ENCODE peak calls at places on chromosomes 12 and 14, in six cellular contexts. T, H, V, C, B and Z are unnamed samples. For H3K4me1, the result is how much of the 10 kb centered on the place peaks cover.

GRCh38 chr14:91968280-91968679 is 20.8 kb upstream of the FBLN5 start:
- DNase-seq in T (no peak), H (no peak), V (no peak), C (no peak), B (no peak), Z (no peak)

GRCh38 chr12:123034865-123035264 is 54.4 kb downstream of the ARL6IP4 start:
- DNase-seq in T (no peak), H (no peak), V (peak), C (peak), B (no peak), Z (no peak)

GRCh38 chr14:29618323-29619067 is 309.2 kb downstream of the PRKD1 start:
- DNase-seq in T (no peak), H (no peak), V (no peak), C (no peak), B (no peak), Z (no peak)

GRCh38 chr14:50744242-50744641 is 76.1 kb upstream of the SAV1 start:
- DNase-seq in T (no peak), H (no peak), V (no peak), C (no peak), B (no peak), Z (no peak)

GRCh38 chr12:114913871-114914801 is 230.2 kb upstream of the TBX3 start:
- DNase-seq in T (no peak), H (no peak), V (no peak), C (peak), B (no peak), Z (peak)

GRCh38 chr12:5650804-5651461 is 219.0 kb downstream of the NTF3 start:
- DNase-seq in T (no peak), H (no peak), V (no peak), C (no peak), B (no peak), Z (no peak)

GRCh38 chr12:9095322-9095721 is 20.4 kb downstream of the A2M start:
- DNase-seq in T (no peak), H (no peak), V (no peak), C (no peak), B (no peak), Z (no peak)

GRCh38 chr14:30445852-30446251 is 113.1 kb upstream of the G2E3 start:
- DNase-seq in T (no peak), H (no peak), V (no peak), C (no peak), B (no peak), Z (no peak)

GRCh38 chr14:59275668-59276067 is 87.2 kb downstream of the DAAM1 start:
- DNase-seq in T (no peak), H (peak), V (peak), C (peak), B (no peak), Z (no peak)

DNA sequence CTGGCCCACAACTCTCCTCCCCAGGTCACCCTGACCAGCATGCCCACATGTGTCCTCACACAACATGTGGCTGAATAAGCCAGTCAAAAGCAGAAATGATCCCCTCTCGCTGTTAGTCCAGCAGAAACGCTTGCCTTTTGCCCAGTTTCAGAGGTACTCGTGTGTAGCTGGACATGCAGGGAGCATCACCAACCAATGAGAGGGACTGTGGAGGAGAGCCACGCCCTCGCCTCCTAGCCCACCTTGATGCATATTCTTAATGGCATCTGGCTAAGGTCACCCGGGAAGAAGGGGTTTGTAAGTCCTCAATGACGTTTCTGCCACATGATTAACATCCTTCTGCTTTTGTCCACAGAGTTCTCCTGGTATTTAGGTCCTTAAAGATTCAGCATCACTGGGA is 134.1 kb downstream of the GCH1 start:
- DNase-seq in T (no peak), H (no peak), V (no peak), C (no peak), B (no peak), Z (no peak)
- H3K4me1 ChIP-seq in T (under half), H (under half), V (under half), C (under half), B (half or more), Z (under half)

GRCh38 chr14:22848391-22849164 is 12.2 kb downstream of the MMP14 start:
- DNase-seq in T (peak), H (peak), V (no peak), C (no peak), B (peak), Z (peak)

GRCh38 chr14:22852599-22852939 is 16.2 kb downstream of the MMP14 start:
- DNase-seq in T (no peak), H (no peak), V (no peak), C (no peak), B (no peak), Z (no peak)

GRCh38 chr14:22852940-22853767 is 16.8 kb downstream of the MMP14 start:
- DNase-seq in T (peak), H (peak), V (peak), C (no peak), B (peak), Z (peak)

GRCh38 chr14:22849212-22849819 is 12.9 kb downstream of the MMP14 start:
- DNase-seq in T (no peak), H (no peak), V (no peak), C (no peak), B (peak), Z (peak)

GRCh38 chr14:22850944-22851790 is 14.8 kb downstream of the MMP14 start:
- DNase-seq in T (peak), H (peak), V (no peak), C (no peak), B (peak), Z (peak)
- H3K4me3 ChIP-seq in T (no peak), H (no peak), V (no peak), C (no peak), B (no peak), Z (no peak)

GRCh38 chr12:53750812-53751335 is 905 bp downstream of the CISTR start:
- DNase-seq in T (no peak), H (peak), V (no peak), C (no peak), B (peak), Z (no peak)
- H3K27ac ChIP-seq in T (no peak), H (no peak), V (no peak), C (no peak), B (no peak), Z (peak)

DNA sequence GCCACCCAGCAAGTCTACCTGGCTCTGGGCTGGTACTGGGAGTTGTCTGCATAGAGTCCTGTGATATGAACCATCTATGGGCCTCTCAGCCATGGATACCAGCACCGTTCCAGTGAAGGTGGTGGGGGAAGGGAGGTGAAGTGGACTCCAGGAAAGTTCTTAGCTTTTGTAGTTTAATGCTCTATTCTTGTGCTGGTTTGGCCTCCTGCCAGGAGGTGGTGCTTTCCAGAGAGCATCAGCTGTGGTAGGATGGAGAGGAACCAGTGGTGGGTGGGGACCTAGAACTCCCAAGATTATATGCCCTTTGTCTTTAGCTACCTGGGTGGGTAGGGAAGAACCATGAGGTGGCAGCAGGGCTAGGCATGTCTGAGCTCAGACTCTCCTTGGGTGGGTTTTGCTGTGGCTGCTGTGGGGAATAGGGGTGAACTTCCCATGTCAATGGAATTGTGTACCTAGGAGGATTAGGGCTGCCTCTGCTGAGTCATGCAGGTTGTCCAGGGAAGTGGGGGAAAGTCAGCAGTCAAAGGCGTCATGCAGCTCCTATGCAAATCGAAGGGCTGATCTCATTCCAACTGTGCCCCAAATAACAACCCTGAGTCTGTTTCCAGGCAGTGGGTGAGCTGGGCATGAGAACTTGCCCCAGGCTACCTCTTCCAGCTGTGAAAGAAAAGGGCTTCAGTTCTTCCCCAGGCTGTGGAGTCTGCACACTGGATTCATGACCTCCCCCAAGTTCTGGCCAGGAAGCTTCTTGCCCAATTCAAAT is 14.3 kb downstream of the GZMH start:
- DNase-seq in T (no peak), H (no peak), V (no peak), C (no peak), B (no peak), Z (no peak)
- H3K4me1 ChIP-seq in T (under half), H (under half), V (under half), C (under half), B (under half), Z (under half)

GRCh38 chr12:50032516-50033316 is 7.4 kb upstream of the RACGAP1 start:
- DNase-seq in T (no peak), H (no peak), V (no peak), C (no peak), B (no peak), Z (no peak)
- H3K4me3 ChIP-seq in T (no peak), H (no peak), V (no peak), C (no peak), B (peak), Z (no peak)

DNA sequence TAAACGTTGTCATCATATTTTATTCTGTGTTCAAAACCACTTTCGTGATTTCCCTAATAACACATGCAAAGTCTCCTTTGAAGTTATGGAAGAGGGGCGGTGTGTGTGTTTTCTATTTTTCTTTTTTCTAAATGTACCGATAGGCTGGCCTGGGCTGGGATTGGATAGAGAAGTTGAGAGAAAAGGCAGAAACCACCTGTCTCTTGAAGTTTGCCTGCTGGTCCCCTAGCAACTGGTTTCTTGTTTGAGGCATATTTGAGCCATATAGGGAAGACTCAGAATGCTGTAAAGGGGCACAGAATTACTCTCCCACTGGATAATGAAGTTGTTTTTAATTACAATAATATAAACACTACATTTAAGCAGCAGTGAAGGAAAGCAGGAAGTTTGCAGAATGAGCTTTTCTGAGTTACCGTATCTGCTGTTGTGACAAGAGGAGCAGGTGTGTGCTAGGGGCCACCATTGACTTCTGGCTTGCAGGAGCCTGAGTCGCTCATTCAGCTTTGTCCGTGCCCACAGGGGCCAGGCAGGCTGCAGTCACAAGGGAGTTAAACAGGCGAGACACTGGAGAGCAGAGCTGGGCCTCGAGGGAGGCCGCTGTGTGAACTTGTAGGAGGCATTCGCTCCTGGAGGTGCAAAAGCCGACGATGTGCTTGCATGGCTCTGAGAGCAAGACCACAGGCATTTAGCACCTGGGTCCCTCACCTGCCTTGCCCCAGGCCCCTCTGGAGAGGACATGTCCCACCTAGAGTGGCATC is 173.9 kb upstream of the RGS6 start:
- DNase-seq in T (no peak), H (no peak), V (no peak), C (no peak), B (no peak), Z (no peak)
- H3K27ac ChIP-seq in T (no peak), H (no peak), V (no peak), C (no peak), B (no peak), Z (no peak)